ENCODE peak calls at places on chromosomes 11 and 22, in nine cellular contexts. One of them, this sample, is unnamed.

GRCh38 chr11:45982656-45983470 is 60.4 kb downstream of the LARGE2 start:
- DNase-seq in WERI-Rb-1: peak
- DNase-seq in lung: no peak
- DNase-seq in Panc1: no peak
- DNase-seq in HepG2: no peak
- DNase-seq in adrenal gland: peak
- DNase-seq in brain microvascular endothelial cell: peak
- DNase-seq in AG10803: peak
- DNase-seq in body of pancreas: no peak
- DNase-seq in this sample: peak

GRCh38 chr22:35894937-35895708 is 133.5 kb downstream of the RBFOX2 start:
- DNase-seq in brain microvascular endothelial cell: peak
- DNase-seq in AG10803: peak
- DNase-seq in Panc1: no peak
- DNase-seq in lung: no peak
- DNase-seq in adrenal gland: peak
- DNase-seq in WERI-Rb-1: no peak
- DNase-seq in HepG2: no peak
- DNase-seq in body of pancreas: no peak
- DNase-seq in this sample: peak

GRCh38 chr11:45079943-45080719 is 66.3 kb upstream of the PRDM11 start:
- DNase-seq in brain microvascular endothelial cell: no peak
- DNase-seq in lung: no peak
- DNase-seq in body of pancreas: peak
- DNase-seq in WERI-Rb-1: peak
- DNase-seq in Panc1: no peak
- DNase-seq in adrenal gland: no peak
- DNase-seq in AG10803: no peak
- DNase-seq in HepG2: no peak
- DNase-seq in this sample: no peak

GRCh38 chr11:67321313-67321871 is 18.1 kb downstream of the SSH3 start:
- DNase-seq in Panc1: no peak
- DNase-seq in lung: no peak
- DNase-seq in body of pancreas: no peak
- DNase-seq in brain microvascular endothelial cell: no peak
- DNase-seq in AG10803: no peak
- DNase-seq in WERI-Rb-1: no peak
- DNase-seq in adrenal gland: no peak
- DNase-seq in HepG2: no peak
- DNase-seq in this sample: no peak

GRCh38 chr11:102798012-102798746 is at the start of gene MMP1:
- DNase-seq in body of pancreas: no peak
- DNase-seq in WERI-Rb-1: no peak
- DNase-seq in HepG2: no peak
- DNase-seq in Panc1: no peak
- DNase-seq in lung: no peak
- DNase-seq in AG10803: peak
- DNase-seq in adrenal gland: no peak
- DNase-seq in brain microvascular endothelial cell: peak
- DNase-seq in this sample: peak

GRCh38 chr11:3375552-3375951 is 3.4 kb downstream of the ZNF195 start:
- DNase-seq in WERI-Rb-1: no peak
- DNase-seq in HepG2: no peak
- DNase-seq in brain microvascular endothelial cell: no peak
- DNase-seq in lung: no peak
- DNase-seq in body of pancreas: no peak
- DNase-seq in Panc1: no peak
- DNase-seq in AG10803: peak
- DNase-seq in adrenal gland: no peak
- DNase-seq in this sample: no peak

GRCh38 chr11:1387961-1388762 is 1.6 kb upstream of the BRSK2 start:
- DNase-seq in HepG2: peak
- DNase-seq in AG10803: no peak
- DNase-seq in lung: peak
- DNase-seq in WERI-Rb-1: peak
- DNase-seq in body of pancreas: peak
- DNase-seq in Panc1: no peak
- DNase-seq in adrenal gland: no peak
- DNase-seq in brain microvascular endothelial cell: no peak
- DNase-seq in this sample: no peak

GRCh38 chr22:37162221-37163095 is 12.7 kb upstream of the IL2RB start:
- DNase-seq in AG10803: no peak
- DNase-seq in lung: no peak
- DNase-seq in Panc1: no peak
- DNase-seq in body of pancreas: no peak
- DNase-seq in brain microvascular endothelial cell: no peak
- DNase-seq in adrenal gland: no peak
- DNase-seq in WERI-Rb-1: no peak
- DNase-seq in HepG2: no peak
- DNase-seq in this sample: no peak

GRCh38 chr22:43796567-43796966 is 15.5 kb downstream of the EFCAB6 start:
- DNase-seq in adrenal gland: no peak
- DNase-seq in brain microvascular endothelial cell: peak
- DNase-seq in lung: no peak
- DNase-seq in AG10803: peak
- DNase-seq in HepG2: no peak
- DNase-seq in body of pancreas: no peak
- DNase-seq in WERI-Rb-1: peak
- DNase-seq in Panc1: peak
- DNase-seq in this sample: peak

GRCh38 chr22:35777335-35777975 is 59.8 kb downstream of the APOL5 start:
- DNase-seq in HepG2: no peak
- DNase-seq in brain microvascular endothelial cell: no peak
- DNase-seq in AG10803: peak
- DNase-seq in lung: no peak
- DNase-seq in body of pancreas: no peak
- DNase-seq in Panc1: peak
- DNase-seq in WERI-Rb-1: no peak
- DNase-seq in adrenal gland: no peak
- DNase-seq in this sample: peak

GRCh38 chr11:30465623-30466022 is 120.5 kb downstream of the MPPED2 start:
- DNase-seq in body of pancreas: no peak
- DNase-seq in adrenal gland: no peak
- DNase-seq in AG10803: no peak
- DNase-seq in HepG2: no peak
- DNase-seq in WERI-Rb-1: no peak
- DNase-seq in Panc1: no peak
- DNase-seq in lung: no peak
- DNase-seq in brain microvascular endothelial cell: no peak
- DNase-seq in this sample: no peak

GRCh38 chr11:23778971-23779370 is 717.9 kb upstream of the LUZP2 start:
- DNase-seq in brain microvascular endothelial cell: no peak
- DNase-seq in body of pancreas: no peak
- DNase-seq in WERI-Rb-1: no peak
- DNase-seq in adrenal gland: no peak
- DNase-seq in lung: no peak
- DNase-seq in AG10803: peak
- DNase-seq in Panc1: no peak
- DNase-seq in HepG2: no peak
- DNase-seq in this sample: peak

GRCh38 chr11:61514050-61514917 is 5.7 kb downstream of the LRRC10B start:
- DNase-seq in AG10803: no peak
- DNase-seq in HepG2: no peak
- DNase-seq in body of pancreas: no peak
- DNase-seq in adrenal gland: no peak
- DNase-seq in brain microvascular endothelial cell: no peak
- DNase-seq in WERI-Rb-1: peak
- DNase-seq in lung: no peak
- DNase-seq in Panc1: no peak
- DNase-seq in this sample: no peak

GRCh38 chr22:17581056-17581455 is 17.8 kb downstream of the SLC25A18 start:
- DNase-seq in Panc1: no peak
- DNase-seq in lung: no peak
- DNase-seq in brain microvascular endothelial cell: no peak
- DNase-seq in body of pancreas: no peak
- DNase-seq in HepG2: no peak
- DNase-seq in AG10803: no peak
- DNase-seq in WERI-Rb-1: no peak
- DNase-seq in adrenal gland: no peak
- DNase-seq in this sample: no peak

GRCh38 chr22:37229805-37230672 is 14.0 kb downstream of the RAC2 start:
- DNase-seq in lung: peak
- DNase-seq in AG10803: peak
- DNase-seq in Panc1: no peak
- DNase-seq in brain microvascular endothelial cell: peak
- DNase-seq in HepG2: no peak
- DNase-seq in adrenal gland: peak
- DNase-seq in body of pancreas: peak
- DNase-seq in WERI-Rb-1: no peak
- DNase-seq in this sample: no peak

GRCh38 chr22:39917091-39917703 is 16.3 kb downstream of the GRAP2 start:
- DNase-seq in lung: no peak
- DNase-seq in WERI-Rb-1: peak
- DNase-seq in brain microvascular endothelial cell: no peak
- DNase-seq in adrenal gland: no peak
- DNase-seq in Panc1: no peak
- DNase-seq in HepG2: no peak
- DNase-seq in AG10803: no peak
- DNase-seq in body of pancreas: no peak
- DNase-seq in this sample: no peak

GRCh38 chr22:39913886-39914285 is 13.0 kb downstream of the GRAP2 start:
- DNase-seq in HepG2: no peak
- DNase-seq in Panc1: no peak
- DNase-seq in WERI-Rb-1: peak
- DNase-seq in adrenal gland: no peak
- DNase-seq in body of pancreas: no peak
- DNase-seq in lung: no peak
- DNase-seq in AG10803: no peak
- DNase-seq in brain microvascular endothelial cell: no peak
- DNase-seq in this sample: no peak

GRCh38 chr22:39914584-39914983 is 13.7 kb downstream of the GRAP2 start:
- DNase-seq in AG10803: no peak
- DNase-seq in WERI-Rb-1: no peak
- DNase-seq in Panc1: no peak
- DNase-seq in brain microvascular endothelial cell: no peak
- DNase-seq in HepG2: no peak
- DNase-seq in body of pancreas: no peak
- DNase-seq in lung: no peak
- DNase-seq in adrenal gland: no peak
- DNase-seq in this sample: no peak

GRCh38 chr22:39916496-39916895 is 15.6 kb downstream of the GRAP2 start:
- DNase-seq in body of pancreas: no peak
- DNase-seq in WERI-Rb-1: no peak
- DNase-seq in Panc1: no peak
- DNase-seq in AG10803: no peak
- DNase-seq in brain microvascular endothelial cell: no peak
- DNase-seq in HepG2: no peak
- DNase-seq in lung: no peak
- DNase-seq in adrenal gland: no peak
- DNase-seq in this sample: no peak

GRCh38 chr22:39915295-39915726 is 14.4 kb downstream of the GRAP2 start:
- DNase-seq in HepG2: no peak
- DNase-seq in body of pancreas: no peak
- DNase-seq in brain microvascular endothelial cell: no peak
- DNase-seq in AG10803: no peak
- DNase-seq in adrenal gland: no peak
- DNase-seq in WERI-Rb-1: no peak
- DNase-seq in lung: no peak
- DNase-seq in Panc1: no peak
- DNase-seq in this sample: no peak
- TF ChIP-seq CTCF in HepG2: no peak
- TF ChIP-seq CTCF in body of pancreas: no peak
- TF ChIP-seq CTCF in brain microvascular endothelial cell: no peak
- TF ChIP-seq CTCF in AG10803: no peak
- TF ChIP-seq CTCF in adrenal gland: no peak
- TF ChIP-seq CTCF in WERI-Rb-1: no peak
- TF ChIP-seq CTCF in lung: no peak
- TF ChIP-seq CTCF in Panc1: no peak
- TF ChIP-seq CTCF in this sample: no peak

DNA sequence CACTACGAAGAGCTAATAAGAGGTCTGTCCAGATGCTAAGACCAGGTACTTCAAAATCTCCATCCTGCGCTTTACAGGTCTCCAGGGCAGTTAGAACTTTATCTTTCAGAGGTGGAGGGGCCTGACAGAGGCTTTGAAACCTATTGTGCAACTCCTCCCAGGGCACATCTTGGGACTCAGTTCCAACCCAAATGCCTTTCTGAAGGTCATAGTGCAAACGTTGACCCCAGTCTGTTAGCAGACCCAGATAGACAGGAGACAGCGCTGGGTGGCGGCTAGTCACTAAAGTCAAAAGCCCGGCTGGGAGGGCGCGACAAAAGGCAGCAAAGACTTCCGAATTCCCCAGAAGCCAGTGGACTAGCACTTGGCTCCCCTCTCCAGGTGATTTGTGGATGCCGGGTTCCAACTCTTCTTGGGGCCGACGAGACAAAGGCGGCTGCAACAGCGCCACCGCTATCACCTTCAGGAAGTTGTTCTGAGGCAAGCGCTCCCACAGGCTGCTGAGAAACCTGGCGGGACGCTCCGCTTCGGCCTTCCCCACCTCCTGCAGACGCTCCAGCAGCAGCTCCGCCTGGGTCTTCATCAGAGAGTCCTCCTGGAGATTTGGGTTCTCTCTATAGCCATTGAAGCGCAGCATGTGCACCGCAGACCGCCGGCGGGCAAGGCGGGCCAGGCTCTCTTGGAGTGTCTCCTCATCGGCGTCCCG is 728 bp downstream of the FANCF start:
- DNase-seq in adrenal gland: peak
- DNase-seq in brain microvascular endothelial cell: peak
- DNase-seq in Panc1: peak
- DNase-seq in HepG2: peak
- DNase-seq in body of pancreas: peak
- DNase-seq in lung: peak
- DNase-seq in WERI-Rb-1: peak
- DNase-seq in AG10803: peak
- DNase-seq in this sample: peak
- TF ChIP-seq CTCF in adrenal gland: no peak
- TF ChIP-seq CTCF in brain microvascular endothelial cell: peak
- TF ChIP-seq CTCF in Panc1: peak
- TF ChIP-seq CTCF in HepG2: peak
- TF ChIP-seq CTCF in body of pancreas: peak
- TF ChIP-seq CTCF in lung: peak
- TF ChIP-seq CTCF in WERI-Rb-1: peak
- TF ChIP-seq CTCF in AG10803: peak
- TF ChIP-seq CTCF in this sample: peak

DNA sequence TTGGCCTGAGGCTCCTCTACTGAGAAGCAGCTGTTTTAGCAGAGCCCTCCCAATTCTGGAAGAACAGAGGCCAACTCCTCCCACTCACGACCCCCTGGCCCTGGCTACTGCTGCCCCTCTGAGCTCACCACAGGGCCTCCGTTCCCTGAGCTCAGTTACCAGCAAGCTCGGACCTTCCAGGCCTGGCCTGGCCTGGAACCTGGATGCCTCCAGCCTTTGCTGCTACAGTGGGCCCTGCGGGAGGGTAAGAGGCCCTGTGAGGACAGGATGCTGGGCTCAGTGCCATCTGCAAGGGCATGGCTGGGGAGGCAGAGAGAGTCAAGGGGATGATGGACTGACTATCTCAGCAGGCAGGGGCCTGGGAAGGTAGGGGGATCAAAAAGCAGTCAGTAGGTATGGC is 209.9 kb upstream of the NCAM1 start:
- DNase-seq in lung: no peak
- DNase-seq in adrenal gland: no peak
- DNase-seq in WERI-Rb-1: no peak
- DNase-seq in body of pancreas: no peak
- DNase-seq in HepG2: no peak
- DNase-seq in brain microvascular endothelial cell: no peak
- DNase-seq in Panc1: no peak
- DNase-seq in AG10803: no peak
- DNase-seq in this sample: no peak
- TF ChIP-seq CTCF in lung: no peak
- TF ChIP-seq CTCF in adrenal gland: no peak
- TF ChIP-seq CTCF in WERI-Rb-1: no peak
- TF ChIP-seq CTCF in body of pancreas: no peak
- TF ChIP-seq CTCF in HepG2: no peak
- TF ChIP-seq CTCF in brain microvascular endothelial cell: no peak
- TF ChIP-seq CTCF in Panc1: no peak
- TF ChIP-seq CTCF in AG10803: no peak
- TF ChIP-seq CTCF in this sample: no peak

GRCh38 chr11:92826597-92826996 is 142.9 kb upstream of the MTNR1B start:
- DNase-seq in Panc1: no peak
- DNase-seq in WERI-Rb-1: no peak
- DNase-seq in body of pancreas: no peak
- DNase-seq in adrenal gland: no peak
- DNase-seq in brain microvascular endothelial cell: no peak
- DNase-seq in HepG2: no peak
- DNase-seq in AG10803: no peak
- DNase-seq in lung: no peak
- DNase-seq in this sample: no peak
- TF ChIP-seq CTCF in Panc1: no peak
- TF ChIP-seq CTCF in WERI-Rb-1: no peak
- TF ChIP-seq CTCF in body of pancreas: no peak
- TF ChIP-seq CTCF in adrenal gland: no peak
- TF ChIP-seq CTCF in brain microvascular endothelial cell: no peak
- TF ChIP-seq CTCF in HepG2: no peak
- TF ChIP-seq CTCF in AG10803: no peak
- TF ChIP-seq CTCF in lung: no peak
- TF ChIP-seq CTCF in this sample: no peak